ENCODE peak calls at places on chromosome 13, in seven cellular contexts. F, I, E, T, M, B and H are unnamed samples. For H3K27me3, the result is how much of the 10 kb centered on the place peaks cover.

GRCh38 chr13:54185785-54186184 is 1157.2 kb downstream of the OLFM4 start:
- DNase-seq in F (peak), I (peak), E (no peak), T (no peak), M (peak), B (no peak), H (no peak)

GRCh38 chr13:38563739-38564138 is 123.1 kb upstream of the FREM2 start:
- DNase-seq in F (no peak), I (no peak), E (no peak), T (no peak), M (no peak), B (no peak), H (no peak)

GRCh38 chr13:54945978-54946377 is 1917.4 kb downstream of the OLFM4 start:
- DNase-seq in F (no peak), I (peak), E (no peak), T (no peak), M (no peak), B (no peak), H (no peak)

GRCh38 chr13:98349731-98350305 is 172.7 kb upstream of the RNF113B start:
- DNase-seq in F (no peak), I (peak), E (peak), T (no peak), M (peak), B (no peak), H (no peak)

GRCh38 chr13:30301827-30302226 is 5.5 kb downstream of the KATNAL1 start:
- DNase-seq in F (peak), I (no peak), E (no peak), T (no peak), M (no peak), B (no peak), H (no peak)

GRCh38 chr13:51874651-51875050 is 12.9 kb downstream of the CCDC70 start:
- DNase-seq in F (no peak), I (peak), E (no peak), T (no peak), M (no peak), B (no peak), H (no peak)

GRCh38 chr13:33139186-33139585 is 123.0 kb downstream of the KL start:
- DNase-seq in F (no peak), I (no peak), E (peak), T (no peak), M (no peak), B (no peak), H (no peak)

GRCh38 chr13:66879971-66880370 is 350.2 kb downstream of the PCDH9 start:
- DNase-seq in F (no peak), I (no peak), E (no peak), T (no peak), M (no peak), B (no peak), H (no peak)

GRCh38 chr13:76820759-76821158 is 65.4 kb downstream of the KCTD12 start:
- DNase-seq in F (no peak), I (no peak), E (peak), T (no peak), M (no peak), B (no peak), H (no peak)

GRCh38 chr13:76822691-76823267 is 63.4 kb downstream of the KCTD12 start:
- DNase-seq in F (peak), I (no peak), E (no peak), T (no peak), M (no peak), B (no peak), H (no peak)

GRCh38 chr13:76825415-76825814 is 60.8 kb downstream of the KCTD12 start:
- DNase-seq in F (no peak), I (no peak), E (no peak), T (no peak), M (no peak), B (no peak), H (no peak)

GRCh38 chr13:76826527-76826926 is 59.7 kb downstream of the KCTD12 start:
- DNase-seq in F (no peak), I (no peak), E (no peak), T (no peak), M (no peak), B (no peak), H (no peak)

DNA sequence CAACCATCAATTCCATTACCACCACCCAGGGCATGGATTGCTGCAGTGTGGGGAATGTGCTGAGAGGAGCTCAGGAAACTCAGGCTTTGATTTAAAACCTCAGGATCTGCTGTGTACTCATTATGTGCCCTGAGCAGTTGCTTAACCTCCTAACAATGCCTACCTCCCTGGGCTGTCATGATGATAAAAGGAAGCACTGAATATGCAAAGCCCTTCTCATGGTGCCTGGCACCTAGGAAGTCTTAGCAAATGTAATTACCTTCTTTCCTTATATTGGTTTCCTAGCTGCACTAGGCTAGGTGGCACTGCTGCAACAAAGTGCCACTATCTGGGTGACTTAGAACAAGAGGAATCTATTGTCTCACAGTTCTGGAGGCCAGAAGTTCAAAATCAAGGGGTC is 62.2 kb downstream of the KCTD12 start:
- DNase-seq in F (no peak), I (peak), E (no peak), T (no peak), M (no peak), B (no peak), H (no peak)
- TF ChIP-seq CTCF in F (no peak), I (no peak), E (no peak), T (no peak), M (no peak), B (no peak), H (no peak)

DNA sequence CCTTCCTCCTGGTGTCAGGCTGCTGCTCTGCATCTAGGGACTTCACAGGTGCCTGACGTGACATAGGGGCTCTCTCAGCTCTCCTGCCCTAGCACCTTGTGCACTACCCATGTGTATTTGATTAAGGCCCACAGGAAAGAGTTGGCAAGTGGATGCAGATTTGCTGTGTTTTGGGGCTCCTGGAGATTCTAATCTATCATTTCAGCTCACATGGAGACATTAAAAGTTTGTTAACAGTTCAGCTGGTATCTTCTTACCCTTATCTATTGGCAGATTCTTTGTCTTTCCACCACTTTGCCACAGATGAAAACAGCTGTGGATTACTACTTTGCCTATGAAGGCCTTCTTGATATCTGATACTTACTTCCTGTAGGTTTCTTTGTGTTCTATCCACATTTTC is 41.9 kb downstream of the WASF3 start:
- DNase-seq in F (no peak), I (no peak), E (no peak), T (no peak), M (no peak), B (no peak), H (no peak)
- H3K4me3 ChIP-seq in F (no peak), I (no peak), E (no peak), T (no peak), M (no peak), B (no peak), H (no peak)

DNA sequence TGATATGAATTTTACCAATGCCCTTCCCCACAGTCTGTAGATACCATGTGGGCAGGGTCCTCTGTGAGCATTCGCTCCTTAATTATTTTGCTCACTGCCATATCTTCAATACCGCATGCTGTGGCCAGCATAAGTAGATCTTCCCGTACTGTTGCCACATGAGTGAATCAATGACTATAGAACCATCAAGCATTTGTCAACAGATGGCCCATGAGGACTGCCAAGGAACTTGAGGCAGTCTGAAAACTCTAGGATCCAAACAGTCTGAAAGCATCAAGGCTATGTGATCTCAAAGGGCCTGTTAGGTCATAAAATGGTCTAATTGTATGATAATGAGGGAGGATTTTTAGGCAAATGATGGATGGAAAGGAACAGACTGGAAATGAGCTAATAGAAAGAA is 27.4 kb upstream of the GPR12 start:
- DNase-seq in F (no peak), I (no peak), E (no peak), T (no peak), M (no peak), B (no peak), H (no peak)
- H3K27me3 ChIP-seq in F (under half), I (under half), E (under half), T (under half), M (under half), B (under half), H (under half)

DNA sequence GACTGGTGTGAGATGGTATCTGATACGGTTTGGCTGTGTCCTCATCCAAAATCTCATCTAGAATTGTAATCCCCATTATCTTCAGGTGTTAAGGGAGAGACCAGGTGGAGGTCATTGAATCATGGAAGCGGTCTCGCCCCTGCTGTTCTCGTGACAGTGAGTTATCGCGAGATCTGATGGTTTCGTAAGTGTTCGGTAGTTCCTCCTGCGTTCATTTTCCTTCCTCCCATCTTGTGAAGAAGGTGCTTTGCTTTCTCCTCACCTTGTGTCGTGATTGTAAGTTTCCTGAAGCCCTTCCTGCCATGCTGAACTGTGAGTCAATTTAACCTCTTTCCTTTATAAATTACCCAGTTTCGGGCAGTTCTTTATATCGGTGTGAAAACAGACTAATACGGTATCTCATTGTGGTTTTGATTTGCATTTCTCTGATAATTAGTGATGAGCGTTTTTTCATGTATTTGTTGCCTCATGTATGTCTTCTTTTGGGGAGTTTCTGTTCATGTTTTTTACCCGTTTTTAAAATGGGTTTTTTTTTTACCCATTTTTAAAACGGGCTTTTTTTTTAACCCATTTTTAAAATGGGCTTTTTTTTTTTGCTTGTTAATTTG is 102.8 kb upstream of the SLC10A2 start:
- DNase-seq in F (no peak), I (no peak), E (no peak), T (no peak), M (no peak), B (no peak), H (no peak)
- TF ChIP-seq CTCF in F (no peak), I (no peak), E (no peak), T (no peak), M (no peak), B (no peak), H (no peak)

DNA sequence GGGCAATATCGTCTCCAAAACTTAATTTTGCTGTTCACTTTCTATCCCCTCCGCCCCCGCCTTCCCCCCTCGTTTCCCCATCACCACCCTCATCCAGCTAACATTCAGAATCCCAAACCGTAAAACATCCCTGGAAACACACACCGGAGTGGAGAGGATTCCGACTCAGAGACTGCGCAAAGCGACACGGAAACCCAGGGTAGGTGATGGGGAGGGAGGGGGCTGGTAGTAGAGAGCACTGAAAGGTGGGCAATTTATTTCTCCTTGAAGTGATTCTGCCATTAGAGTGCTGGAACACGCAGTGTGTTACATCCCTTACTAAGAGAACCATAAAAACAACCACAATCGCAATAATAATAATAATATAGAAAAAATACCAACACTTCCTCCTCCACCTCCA is 1.5 kb downstream of the PCDH20 start:
- DNase-seq in F (no peak), I (peak), E (no peak), T (peak), M (no peak), B (no peak), H (no peak)
- H3K4me3 ChIP-seq in F (peak), I (peak), E (no peak), T (peak), M (peak), B (no peak), H (peak)